ENCODE peak calls at places on chromosomes 11 and 22, in five cellular contexts. Q is globus pallidus; N is RKO; A is keratinocyte; K is activated CD4-positive, CD25-positive, alpha-beta regulatory T cell treated with anti-CD3 and anti-CD28 coated beads, Interleukin-2, amount 50 U/mL, for 72 hours. O is an unnamed sample.

GRCh38 chr11:101180481-101180880 is 50.9 kb upstream of the PGR start:
- DNase-seq in N (no peak), K (no peak), Q (peak; percentile 37), A (no peak), O (no peak)

GRCh38 chr22:36541831-36542391 is 12.9 kb upstream of the EIF3D start:
- DNase-seq in K (peak; percentile 36), N (peak; percentile 98), Q (no peak), A (peak; percentile 59), O (no peak)

GRCh38 chr11:34264266-34265110 is 93.3 kb downstream of the ABTB2 start:
- DNase-seq in N (no peak), K (no peak), A (no peak), Q (no peak), O (no peak)

GRCh38 chr11:67279589-67280340 is 9.3 kb upstream of the ANKRD13D start:
- DNase-seq in Q (no peak), N (no peak), K (no peak), A (no peak), O (no peak)

GRCh38 chr11:1043563-1044096 is 7.1 kb upstream of the MUC6 start:
- DNase-seq in N (no peak), K (no peak), Q (no peak), A (no peak), O (no peak)

GRCh38 chr22:32644252-32645100 is 157.0 kb upstream of the TIMP3 start:
- DNase-seq in Q (no peak), K (peak; percentile 39), N (no peak), A (peak; percentile 89), O (peak; percentile 75)

GRCh38 chr22:42655693-42656092 is 6.5 kb upstream of the CYB5R3 start:
- DNase-seq in A (no peak), Q (no peak), N (no peak), K (no peak), O (no peak)

GRCh38 chr11:15547685-15548084 is 433.0 kb downstream of the INSC start:
- DNase-seq in A (no peak), N (no peak), Q (no peak), K (no peak), O (no peak)

GRCh38 chr11:126282361-126282741 is 542 bp upstream of the TIRAP start:
- DNase-seq in Q (peak; percentile 36), K (peak; percentile 42), A (no peak), N (peak; percentile 51), O (no peak)

GRCh38 chr22:46813816-46814597 is 51.6 kb downstream of the TBC1D22A start:
- DNase-seq in N (no peak), K (no peak), A (no peak), Q (no peak), O (no peak)

GRCh38 chr11:11441091-11441490 is 88.0 kb upstream of the CSNK2A3 start:
- DNase-seq in K (no peak), Q (no peak), N (no peak), A (no peak), O (no peak)

GRCh38 chr11:19777032-19777341 is 64.3 kb downstream of the NAV2 start:
- DNase-seq in K (no peak), A (no peak), N (no peak), Q (peak; percentile 31), O (no peak)

GRCh38 chr11:114134870-114135269 is 75.4 kb downstream of the ZBTB16 start:
- DNase-seq in K (no peak), Q (no peak), A (no peak), N (no peak), O (peak; percentile 85)

GRCh38 chr11:76232026-76232665 is 25.8 kb upstream of the WNT11 start:
- DNase-seq in Q (no peak), N (no peak), K (no peak), A (no peak), O (no peak)

GRCh38 chr22:44428941-44429615 is 69.0 kb downstream of the RTL6 start:
- DNase-seq in Q (no peak), N (no peak), A (no peak), K (no peak), O (no peak)

GRCh38 chr11:62921573-62922188 is 518 bp upstream of the CHRM1 start:
- DNase-seq in Q (no peak), N (peak; percentile 40), A (no peak), K (no peak), O (no peak)

GRCh38 chr11:36389811-36390210 is 93.7 kb downstream of the PRR5L start:
- DNase-seq in Q (no peak), N (no peak), A (no peak), K (no peak), O (no peak)

GRCh38 chr11:117286588-117286987 is 4.6 kb upstream of the BACE1-AS start:
- DNase-seq in A (no peak), K (no peak), N (no peak), Q (no peak), O (no peak)

GRCh38 chr22:27247691-27248434 is 553.7 kb downstream of the MN1 start:
- DNase-seq in Q (no peak), N (no peak), A (no peak), K (no peak), O (peak; percentile 75)

GRCh38 chr11:33366918-33367317 is 109.7 kb downstream of the HIPK3 start:
- DNase-seq in K (no peak), Q (no peak), A (no peak), N (no peak), O (no peak)

GRCh38 chr22:45468872-45469572 is 33.7 kb upstream of the FBLN1 start:
- DNase-seq in K (no peak), Q (no peak), A (no peak), N (peak; percentile 72), O (no peak)

GRCh38 chr11:19237813-19238212 is 2.9 kb downstream of the E2F8 start:
- DNase-seq in N (no peak), K (no peak), Q (no peak), A (no peak), O (no peak)

GRCh38 chr11:112612283-112612849 is 348.9 kb upstream of the NCAM1 start:
- DNase-seq in K (no peak), A (no peak), Q (no peak), N (no peak), O (no peak)

GRCh38 chr11:3981084-3981633 is 113.4 kb upstream of the RRM1 start:
- DNase-seq in K (no peak), A (no peak), N (no peak), Q (no peak), O (no peak)

GRCh38 chr11:67408437-67409200 is 4.7 kb downstream of the TBC1D10C start:
- DNase-seq in A (no peak), N (no peak), K (no peak), Q (no peak), O (no peak)

GRCh38 chr11:44417756-44418437 is 108.0 kb upstream of the ALX4 start:
- DNase-seq in A (no peak), N (no peak), K (no peak), Q (no peak), O (no peak)

GRCh38 chr22:38031491-38031890 is 25.7 kb upstream of the PICK1 start:
- DNase-seq in K (no peak), Q (no peak), A (no peak), N (no peak), O (no peak)

GRCh38 chr22:39932918-39933649 is 27.1 kb upstream of the TMA7B start:
- DNase-seq in N (peak; percentile 30), K (peak; percentile 53), A (no peak), Q (no peak), O (no peak)

GRCh38 chr11:61949169-61950034 is 749 bp upstream of the BEST1 start:
- DNase-seq in N (peak; percentile 86), Q (peak; percentile 99), K (no peak), A (no peak), O (peak; percentile 93)

GRCh38 chr11:128575956-128576340 is 11.4 kb downstream of the ETS1 start:
- DNase-seq in A (no peak), K (no peak), N (no peak), Q (no peak), O (no peak)

GRCh38 chr11:45322111-45322705 is 36.1 kb upstream of the SYT13 start:
- DNase-seq in N (no peak), K (no peak), Q (no peak), A (no peak), O (peak; percentile 43)

GRCh38 chr11:113240790-113241189 is 73.6 kb upstream of the TTC12 start:
- DNase-seq in K (no peak), Q (no peak), A (no peak), N (no peak), O (no peak)

GRCh38 chr22:27719535-27720227 is 81.9 kb downstream of the MN1 start:
- DNase-seq in K (no peak), Q (peak; percentile 82), A (peak; percentile 100), N (peak; percentile 8), O (no peak)

O was measured in ascending aorta.